ENCODE peak calls at places on chromosome 7, in six cellular contexts. N is GM13976, C is mammary epithelial cell, A is MCF 10A, Y is neural crest cell, X is Panc1. K is an unnamed sample.
A peak's percentile ranks its signal among the peaks of the same experiment; 100 is the strongest.

GRCh38 chr7:42750142-42750541 is 161.7 kb downstream of the C7orf25 start:
- DNase-seq in N (no peak), C (no peak), A (no peak), Y (no peak), X (no peak), K (no peak)

GRCh38 chr7:42014625-42015412 is 222.2 kb downstream of the GLI3 start:
- DNase-seq in N (no peak), C (peak; percentile 32), A (peak; percentile 76), Y (peak; percentile 43), X (no peak), K (no peak)

GRCh38 chr7:51133992-51134391 is 182.6 kb downstream of the COBL start:
- DNase-seq in N (no peak), C (no peak), A (no peak), Y (no peak), X (no peak), K (no peak)

GRCh38 chr7:78134256-78134655 is 335.7 kb downstream of the PHTF2 start:
- DNase-seq in N (peak; percentile 55), C (peak; percentile 23), A (peak; percentile 44), Y (no peak), X (peak; percentile 28), K (peak; percentile 39)

GRCh38 chr7:106812027-106812643 is 52.9 kb upstream of the PIK3CG start:
- DNase-seq in N (no peak), C (no peak), A (no peak), Y (no peak), X (no peak), K (no peak)

GRCh38 chr7:26549281-26549943 is 257.8 kb downstream of the SNX10 start:
- DNase-seq in N (no peak), C (peak; percentile 83), A (peak; percentile 82), Y (no peak), X (no peak), K (no peak)

GRCh38 chr7:77862691-77863090 is 64.1 kb downstream of the PHTF2 start:
- DNase-seq in N (no peak), C (no peak), A (no peak), Y (no peak), X (no peak), K (no peak)

GRCh38 chr7:49852619-49853462 is 79.4 kb downstream of the VWC2 start:
- DNase-seq in N (peak; percentile 70), C (peak; percentile 61), A (peak; percentile 66), Y (peak; percentile 51), X (peak; percentile 62), K (peak; percentile 59)

GRCh38 chr7:102860351-102860811 is 52.4 kb upstream of the LRRC17 start:
- DNase-seq in N (no peak), C (peak; percentile 47), A (no peak), Y (no peak), X (no peak), K (no peak)

GRCh38 chr7:28176174-28176573 is 4.4 kb downstream of the JAZF1 start:
- DNase-seq in N (no peak), C (no peak), A (no peak), Y (no peak), X (no peak), K (no peak)

GRCh38 chr7:78472519-78472918 is 673.9 kb downstream of the PHTF2 start:
- DNase-seq in N (no peak), C (peak; percentile 3), A (no peak), Y (no peak), X (no peak), K (no peak)

GRCh38 chr7:79241288-79242055 is 212.0 kb downstream of the MAGI2 start:
- DNase-seq in N (no peak), C (peak; percentile 23), A (no peak), Y (no peak), X (no peak), K (no peak)

GRCh38 chr7:74101061-74101681 is 17.6 kb downstream of the LIMK1 start:
- DNase-seq in N (peak; percentile 87), C (no peak), A (no peak), Y (no peak), X (no peak), K (peak; percentile 85)

GRCh38 chr7:107080099-107080505 is 35.6 kb downstream of the PRKAR2B start:
- DNase-seq in N (no peak), C (no peak), A (no peak), Y (no peak), X (no peak), K (no peak)

GRCh38 chr7:45089314-45089891 is 634 bp upstream of the NACAD start:
- DNase-seq in N (peak; percentile 81), C (peak; percentile 57), A (peak; percentile 30), Y (peak; percentile 69), X (no peak), K (peak; percentile 68)

GRCh38 chr7:16918288-16918895 is 36.6 kb upstream of the AGR3 start:
- DNase-seq in N (peak; percentile 21), C (peak; percentile 25), A (peak; percentile 47), Y (peak; percentile 57), X (peak; percentile 32), K (no peak)

GRCh38 chr7:16816820-16817219 is 12.0 kb upstream of the AGR2 start:
- DNase-seq in N (no peak), C (no peak), A (no peak), Y (no peak), X (no peak), K (no peak)

GRCh38 chr7:113100091-113100723 is 13.6 kb upstream of the GPR85 start:
- DNase-seq in N (no peak), C (peak; percentile 54), A (peak; percentile 32), Y (no peak), X (no peak), K (no peak)

GRCh38 chr7:121831320-121831719 is 41.6 kb upstream of the PTPRZ1 start:
- DNase-seq in N (no peak), C (peak; percentile 76), A (no peak), Y (no peak), X (no peak), K (no peak)

GRCh38 chr7:1520574-1521234 is 9.8 kb upstream of the MAFK start:
- DNase-seq in N (no peak), C (no peak), A (peak; percentile 94), Y (no peak), X (peak; percentile 100), K (no peak)

GRCh38 chr7:92837214-92837749 is 909 bp upstream of the CDK6 start:
- DNase-seq in N (no peak), C (peak; percentile 31), A (peak; percentile 18), Y (no peak), X (no peak), K (no peak)

GRCh38 chr7:82615527-82615926 is 171.9 kb upstream of the CACNA2D1 start:
- DNase-seq in N (no peak), C (no peak), A (no peak), Y (no peak), X (no peak), K (no peak)

GRCh38 chr7:139494835-139495568 is 11.5 kb upstream of the KLRG2 start:
- DNase-seq in N (peak; percentile 80), C (no peak), A (no peak), Y (no peak), X (no peak), K (peak; percentile 77)

GRCh38 chr7:149811221-149811620 is 27.0 kb upstream of the ZNF862 start:
- DNase-seq in N (no peak), C (no peak), A (peak; percentile 18), Y (no peak), X (no peak), K (no peak)
- TF ChIP-seq CTCF in N (no peak), C (peak; percentile 46), A (peak; percentile 23), Y (peak; percentile 35), X (peak; percentile 65), K (peak; percentile 18)

DNA sequence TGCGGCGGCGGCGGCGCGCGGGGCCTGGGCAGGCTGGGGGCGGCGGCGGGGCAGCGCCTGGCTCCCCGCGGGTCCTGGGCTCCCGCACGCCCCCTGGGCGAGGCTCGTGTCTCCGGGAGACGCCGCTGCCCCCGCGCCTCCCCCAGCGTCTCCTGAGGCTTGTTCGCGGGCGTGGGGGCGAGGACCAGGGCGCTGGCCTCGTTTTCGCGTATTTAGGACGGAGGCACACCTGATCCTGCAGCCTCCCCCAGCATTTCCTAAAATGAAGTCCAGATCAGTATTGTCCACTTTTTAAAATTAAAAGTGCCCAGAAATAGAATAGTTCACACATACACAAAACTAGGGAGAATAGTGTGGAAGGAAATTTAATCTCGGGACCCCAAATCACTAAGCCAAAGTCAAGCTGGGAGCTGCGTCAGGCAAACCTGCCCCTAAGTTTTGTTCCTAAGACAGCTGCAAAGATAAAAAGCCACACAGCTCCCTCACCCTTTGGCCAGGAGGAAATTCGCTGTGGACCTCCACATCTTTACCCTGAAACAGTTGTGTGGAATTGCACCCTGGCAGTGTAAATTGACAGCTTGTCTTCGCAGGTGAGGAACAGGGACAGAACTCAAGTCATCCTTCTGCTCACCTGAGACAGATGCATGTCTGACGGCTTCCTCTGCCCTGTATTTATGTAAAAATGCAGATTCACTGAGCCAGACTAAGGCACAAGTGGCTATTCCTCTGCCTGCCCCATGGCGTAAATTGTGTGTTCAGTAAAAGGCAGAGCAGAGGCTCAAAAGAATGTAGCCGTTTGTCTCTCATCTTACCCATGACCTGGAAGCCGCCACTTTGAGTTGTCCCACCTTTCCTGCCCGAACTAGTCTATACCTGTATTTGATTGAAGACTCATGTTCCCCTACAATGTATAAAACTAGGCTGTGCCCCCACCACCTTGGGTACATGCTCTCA is 740 bp downstream of the GALNT11 start:
- DNase-seq in N (no peak), C (peak; percentile 1), A (peak; percentile 11), Y (no peak), X (no peak), K (no peak)
- TF ChIP-seq CTCF in N (no peak), C (no peak), A (no peak), Y (peak; percentile 29), X (peak; percentile 25), K (no peak)

GRCh38 chr7:157397751-157398691 is 61.2 kb downstream of the DNAJB6 start:
- DNase-seq in N (peak; percentile 52), C (peak; percentile 22), A (peak; percentile 52), Y (peak; percentile 29), X (no peak), K (no peak)
- TF ChIP-seq CTCF in N (peak; percentile 5), C (peak; percentile 41), A (peak; percentile 32), Y (peak; percentile 63), X (peak; percentile 85), K (peak; percentile 20)

GRCh38 chr7:4641667-4642467 is 40.2 kb upstream of the FOXK1 start:
- DNase-seq in N (peak; percentile 98), C (peak; percentile 83), A (peak; percentile 90), Y (peak; percentile 98), X (peak; percentile 80), K (peak; percentile 97)
- TF ChIP-seq CTCF in N (peak; percentile 68), C (peak; percentile 49), A (peak; percentile 33), Y (peak; percentile 41), X (peak; percentile 90), K (peak; percentile 74)

GRCh38 chr7:30754315-30754877 is 2.5 kb downstream of the INMT start:
- DNase-seq in N (no peak), C (no peak), A (no peak), Y (no peak), X (no peak), K (no peak)
- TF ChIP-seq CTCF in N (no peak), C (no peak), A (no peak), Y (no peak), X (no peak), K (no peak)

DNA sequence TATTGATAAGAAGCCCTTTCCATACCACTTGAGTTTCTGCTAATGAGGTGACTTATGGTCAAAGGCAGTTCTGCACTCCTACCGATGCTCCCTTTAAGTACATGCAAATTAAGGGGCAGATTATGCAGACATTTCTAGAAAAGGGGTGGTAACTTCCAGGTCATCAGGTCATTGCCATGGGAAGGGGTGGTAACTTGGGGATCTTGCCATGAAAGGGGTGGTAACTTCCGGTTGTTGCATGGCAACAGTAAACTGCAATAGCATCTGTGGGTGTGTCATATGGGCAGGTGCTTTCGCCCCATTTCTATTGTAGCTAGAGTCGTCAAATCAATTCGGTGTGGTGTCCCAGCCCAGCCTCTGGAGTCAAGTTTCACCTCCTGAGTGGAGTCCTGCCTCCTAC is 150.9 kb downstream of the UBE2H start:
- DNase-seq in N (no peak), C (no peak), A (no peak), Y (no peak), X (no peak), K (no peak)
- TF ChIP-seq CTCF in N (no peak), C (no peak), A (no peak), Y (no peak), X (no peak), K (no peak)

K was measured in GM10248.